ENCODE peak calls at places on chromosomes 6 and 20, in seven cellular contexts. One of them, this sample, is unnamed.

GRCh38 chr6:43060034-43060754 is 763 bp downstream of the KLC4 start:
- DNase-seq in pancreas: peak; percentile 70
- DNase-seq in CD4-positive, alpha-beta T cell: no peak
- DNase-seq in neural crest cell: no peak
- DNase-seq in AG09309: no peak
- DNase-seq in Calu3: peak; percentile 55
- DNase-seq in adrenal gland: no peak
- DNase-seq in this sample: no peak

GRCh38 chr6:20238688-20239587 is 26.7 kb upstream of the MBOAT1 start:
- DNase-seq in pancreas: no peak
- DNase-seq in CD4-positive, alpha-beta T cell: no peak
- DNase-seq in neural crest cell: no peak
- DNase-seq in AG09309: no peak
- DNase-seq in Calu3: no peak
- DNase-seq in adrenal gland: no peak
- DNase-seq in this sample: no peak

GRCh38 chr6:26017567-26017966 is 55.0 kb downstream of the TRIM38 start:
- DNase-seq in pancreas: no peak
- DNase-seq in CD4-positive, alpha-beta T cell: peak; percentile 41
- DNase-seq in neural crest cell: no peak
- DNase-seq in AG09309: no peak
- DNase-seq in Calu3: peak; percentile 80
- DNase-seq in adrenal gland: peak; percentile 31
- DNase-seq in this sample: peak; percentile 94

GRCh38 chr6:154485784-154486183 is 24.7 kb downstream of the CNKSR3 start:
- DNase-seq in pancreas: no peak
- DNase-seq in CD4-positive, alpha-beta T cell: no peak
- DNase-seq in neural crest cell: no peak
- DNase-seq in AG09309: no peak
- DNase-seq in Calu3: no peak
- DNase-seq in adrenal gland: no peak
- DNase-seq in this sample: no peak

GRCh38 chr6:137106183-137106582 is 61.4 kb upstream of the IL20RA start:
- DNase-seq in pancreas: no peak
- DNase-seq in CD4-positive, alpha-beta T cell: no peak
- DNase-seq in neural crest cell: no peak
- DNase-seq in AG09309: no peak
- DNase-seq in Calu3: no peak
- DNase-seq in adrenal gland: no peak
- DNase-seq in this sample: no peak

GRCh38 chr20:44850272-44850671 is 35.2 kb upstream of the YWHAB start:
- DNase-seq in pancreas: no peak
- DNase-seq in CD4-positive, alpha-beta T cell: no peak
- DNase-seq in neural crest cell: no peak
- DNase-seq in AG09309: no peak
- DNase-seq in Calu3: no peak
- DNase-seq in adrenal gland: no peak
- DNase-seq in this sample: no peak

GRCh38 chr6:53436904-53437303 is 88.2 kb upstream of the ELOVL5 start:
- DNase-seq in pancreas: no peak
- DNase-seq in CD4-positive, alpha-beta T cell: no peak
- DNase-seq in neural crest cell: no peak
- DNase-seq in AG09309: no peak
- DNase-seq in Calu3: no peak
- DNase-seq in adrenal gland: no peak
- DNase-seq in this sample: no peak

GRCh38 chr6:70198825-70199224 is 104.1 kb downstream of the COL9A1 start:
- DNase-seq in pancreas: no peak
- DNase-seq in CD4-positive, alpha-beta T cell: no peak
- DNase-seq in neural crest cell: no peak
- DNase-seq in AG09309: no peak
- DNase-seq in Calu3: no peak
- DNase-seq in adrenal gland: no peak
- DNase-seq in this sample: no peak

GRCh38 chr6:125188037-125188436 is 34.5 kb downstream of the TPD52L1 start:
- DNase-seq in pancreas: no peak
- DNase-seq in CD4-positive, alpha-beta T cell: no peak
- DNase-seq in neural crest cell: no peak
- DNase-seq in AG09309: no peak
- DNase-seq in Calu3: no peak
- DNase-seq in adrenal gland: no peak
- DNase-seq in this sample: peak; percentile 73

GRCh38 chr6:112223070-112223861 is 31.1 kb downstream of the LAMA4 start:
- DNase-seq in pancreas: no peak
- DNase-seq in CD4-positive, alpha-beta T cell: no peak
- DNase-seq in neural crest cell: no peak
- DNase-seq in AG09309: peak; percentile 94
- DNase-seq in Calu3: no peak
- DNase-seq in adrenal gland: no peak
- DNase-seq in this sample: peak; percentile 87

GRCh38 chr20:10453241-10453640 is 18.1 kb downstream of the SLX4IP start:
- DNase-seq in pancreas: no peak
- DNase-seq in CD4-positive, alpha-beta T cell: no peak
- DNase-seq in neural crest cell: no peak
- DNase-seq in AG09309: no peak
- DNase-seq in Calu3: no peak
- DNase-seq in adrenal gland: no peak
- DNase-seq in this sample: no peak

GRCh38 chr20:1215386-1216170 is 10.3 kb upstream of the RAD21L1 start:
- DNase-seq in pancreas: no peak
- DNase-seq in CD4-positive, alpha-beta T cell: no peak
- DNase-seq in neural crest cell: no peak
- DNase-seq in AG09309: no peak
- DNase-seq in Calu3: no peak
- DNase-seq in adrenal gland: no peak
- DNase-seq in this sample: no peak

GRCh38 chr20:51156041-51156795 is 133.3 kb upstream of the KCNG1 start:
- DNase-seq in pancreas: no peak
- DNase-seq in CD4-positive, alpha-beta T cell: no peak
- DNase-seq in neural crest cell: no peak
- DNase-seq in AG09309: peak; percentile 44
- DNase-seq in Calu3: no peak
- DNase-seq in adrenal gland: no peak
- DNase-seq in this sample: peak; percentile 16

GRCh38 chr6:123635144-123635543 is 1.6 kb downstream of the TRDN start:
- DNase-seq in pancreas: no peak
- DNase-seq in CD4-positive, alpha-beta T cell: no peak
- DNase-seq in neural crest cell: no peak
- DNase-seq in AG09309: no peak
- DNase-seq in Calu3: no peak
- DNase-seq in adrenal gland: no peak
- DNase-seq in this sample: no peak

GRCh38 chr20:18849131-18849530 is 35.5 kb downstream of the SCP2D1 start:
- DNase-seq in pancreas: no peak
- DNase-seq in CD4-positive, alpha-beta T cell: no peak
- DNase-seq in neural crest cell: no peak
- DNase-seq in AG09309: no peak
- DNase-seq in Calu3: no peak
- DNase-seq in adrenal gland: no peak
- DNase-seq in this sample: no peak
- TF ChIP-seq CTCF in pancreas: no peak
- TF ChIP-seq CTCF in CD4-positive, alpha-beta T cell: no peak
- TF ChIP-seq CTCF in neural crest cell: no peak
- TF ChIP-seq CTCF in AG09309: no peak
- TF ChIP-seq CTCF in Calu3: no peak
- TF ChIP-seq CTCF in adrenal gland: no peak
- TF ChIP-seq CTCF in this sample: no peak

GRCh38 chr6:168612586-168612985 is 171.6 kb downstream of the SMOC2 start:
- DNase-seq in pancreas: no peak
- DNase-seq in CD4-positive, alpha-beta T cell: no peak
- DNase-seq in neural crest cell: no peak
- DNase-seq in AG09309: no peak
- DNase-seq in Calu3: no peak
- DNase-seq in adrenal gland: no peak
- DNase-seq in this sample: no peak

GRCh38 chr6:168619560-168620314 is 178.8 kb downstream of the SMOC2 start:
- DNase-seq in pancreas: no peak
- DNase-seq in CD4-positive, alpha-beta T cell: no peak
- DNase-seq in neural crest cell: no peak
- DNase-seq in AG09309: no peak
- DNase-seq in Calu3: peak; percentile 53
- DNase-seq in adrenal gland: no peak
- DNase-seq in this sample: no peak

GRCh38 chr6:168615837-168616236 is 174.9 kb downstream of the SMOC2 start:
- DNase-seq in pancreas: no peak
- DNase-seq in CD4-positive, alpha-beta T cell: no peak
- DNase-seq in neural crest cell: no peak
- DNase-seq in AG09309: no peak
- DNase-seq in Calu3: no peak
- DNase-seq in adrenal gland: no peak
- DNase-seq in this sample: no peak

GRCh38 chr6:168618546-168619315 is 177.7 kb downstream of the SMOC2 start:
- DNase-seq in pancreas: no peak
- DNase-seq in CD4-positive, alpha-beta T cell: no peak
- DNase-seq in neural crest cell: no peak
- DNase-seq in AG09309: no peak
- DNase-seq in Calu3: no peak
- DNase-seq in adrenal gland: no peak
- DNase-seq in this sample: no peak

GRCh38 chr6:168616807-168617756 is 176.1 kb downstream of the SMOC2 start:
- DNase-seq in pancreas: no peak
- DNase-seq in CD4-positive, alpha-beta T cell: no peak
- DNase-seq in neural crest cell: no peak
- DNase-seq in AG09309: no peak
- DNase-seq in Calu3: peak; percentile 65
- DNase-seq in adrenal gland: no peak
- DNase-seq in this sample: no peak
- TF ChIP-seq CTCF in pancreas: no peak
- TF ChIP-seq CTCF in CD4-positive, alpha-beta T cell: no peak
- TF ChIP-seq CTCF in neural crest cell: peak; percentile 46
- TF ChIP-seq CTCF in AG09309: no peak
- TF ChIP-seq CTCF in Calu3: peak; percentile 53
- TF ChIP-seq CTCF in adrenal gland: peak; percentile 18
- TF ChIP-seq CTCF in this sample: no peak

GRCh38 chr20:57609842-57610167 is 10.4 kb downstream of the ZBP1 start:
- DNase-seq in pancreas: no peak
- DNase-seq in CD4-positive, alpha-beta T cell: no peak
- DNase-seq in neural crest cell: no peak
- DNase-seq in AG09309: no peak
- DNase-seq in Calu3: no peak
- DNase-seq in adrenal gland: no peak
- DNase-seq in this sample: no peak
- TF ChIP-seq CTCF in pancreas: no peak
- TF ChIP-seq CTCF in CD4-positive, alpha-beta T cell: no peak
- TF ChIP-seq CTCF in neural crest cell: no peak
- TF ChIP-seq CTCF in AG09309: no peak
- TF ChIP-seq CTCF in Calu3: peak; percentile 11
- TF ChIP-seq CTCF in adrenal gland: no peak
- TF ChIP-seq CTCF in this sample: peak; percentile 27

DNA sequence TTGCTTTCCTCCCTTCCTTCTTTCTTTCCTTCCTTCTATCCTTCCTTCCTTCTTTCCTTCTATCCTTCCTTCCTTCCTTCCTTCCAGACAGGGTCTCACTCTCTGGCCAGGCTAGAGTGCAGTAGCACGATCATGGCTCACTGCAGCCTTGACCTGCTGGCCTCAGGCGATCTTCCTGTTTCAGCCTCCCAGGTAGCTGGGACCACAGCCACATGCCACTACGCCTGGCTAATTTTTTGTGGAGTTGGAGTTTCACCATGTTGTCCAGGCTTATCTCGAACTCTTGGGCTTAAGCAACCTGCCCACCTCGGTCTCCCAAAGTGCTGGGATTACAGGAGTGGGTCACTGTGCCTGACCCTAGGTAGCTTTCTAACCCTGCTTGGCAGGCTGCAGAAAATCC is 12.2 kb upstream of the SEC63 start:
- DNase-seq in pancreas: no peak
- DNase-seq in CD4-positive, alpha-beta T cell: no peak
- DNase-seq in neural crest cell: no peak
- DNase-seq in AG09309: no peak
- DNase-seq in Calu3: no peak
- DNase-seq in adrenal gland: no peak
- DNase-seq in this sample: no peak
- TF ChIP-seq CTCF in pancreas: no peak
- TF ChIP-seq CTCF in CD4-positive, alpha-beta T cell: no peak
- TF ChIP-seq CTCF in neural crest cell: no peak
- TF ChIP-seq CTCF in AG09309: no peak
- TF ChIP-seq CTCF in Calu3: no peak
- TF ChIP-seq CTCF in adrenal gland: no peak
- TF ChIP-seq CTCF in this sample: no peak

DNA sequence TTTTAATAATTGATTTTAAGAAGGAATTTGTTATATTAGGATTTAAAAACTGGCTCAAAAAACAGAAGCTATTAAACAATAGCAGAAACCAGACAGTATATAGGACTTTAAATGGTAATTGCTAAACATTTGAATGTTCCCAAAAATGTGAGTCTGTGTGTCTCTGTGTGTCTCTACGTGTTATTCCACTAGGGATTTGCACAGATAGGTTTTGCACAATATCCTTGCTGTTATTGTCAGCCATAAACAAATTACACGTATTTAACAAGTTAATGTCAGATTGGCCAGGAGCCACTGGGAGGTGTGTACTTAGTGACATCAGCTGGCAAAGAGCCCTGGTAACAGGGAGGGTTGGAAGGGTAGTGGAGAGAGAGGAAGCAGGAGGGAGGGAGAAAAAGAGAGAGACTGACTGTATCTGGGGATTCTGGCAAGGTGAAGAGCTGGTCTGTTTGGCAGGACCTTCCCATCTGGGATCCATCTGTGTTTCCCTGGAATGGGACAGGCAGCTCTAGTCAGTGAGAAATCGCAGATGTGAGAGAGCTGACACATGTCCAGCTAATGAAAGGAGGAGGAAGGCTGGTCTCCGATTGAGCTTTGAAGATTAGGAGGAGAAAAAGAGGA is 72.2 kb downstream of the CBFA2T2 start:
- DNase-seq in pancreas: no peak
- DNase-seq in CD4-positive, alpha-beta T cell: no peak
- DNase-seq in neural crest cell: no peak
- DNase-seq in AG09309: peak; percentile 76
- DNase-seq in Calu3: peak; percentile 86
- DNase-seq in adrenal gland: peak; percentile 48
- DNase-seq in this sample: peak; percentile 58
- TF ChIP-seq CTCF in pancreas: no peak
- TF ChIP-seq CTCF in CD4-positive, alpha-beta T cell: no peak
- TF ChIP-seq CTCF in neural crest cell: no peak
- TF ChIP-seq CTCF in AG09309: no peak
- TF ChIP-seq CTCF in Calu3: no peak
- TF ChIP-seq CTCF in adrenal gland: no peak
- TF ChIP-seq CTCF in this sample: no peak

GRCh38 chr6:3885262-3886036 is 36.3 kb downstream of the FAM50B start:
- DNase-seq in pancreas: no peak
- DNase-seq in CD4-positive, alpha-beta T cell: no peak
- DNase-seq in neural crest cell: no peak
- DNase-seq in AG09309: no peak
- DNase-seq in Calu3: peak; percentile 30
- DNase-seq in adrenal gland: no peak
- DNase-seq in this sample: no peak
- TF ChIP-seq CTCF in pancreas: peak; percentile 29
- TF ChIP-seq CTCF in CD4-positive, alpha-beta T cell: no peak
- TF ChIP-seq CTCF in neural crest cell: peak; percentile 37
- TF ChIP-seq CTCF in AG09309: peak; percentile 35
- TF ChIP-seq CTCF in Calu3: no peak
- TF ChIP-seq CTCF in adrenal gland: no peak
- TF ChIP-seq CTCF in this sample: peak; percentile 65

This sample was measured in HFFc6.